ENCODE peak calls at places on chromosomes 5 and 9, in ten cellular contexts. Y is activated B cell treated with CpG ODN at 0.5 μM for 24 hours; M is CD4-positive, CD25-positive, alpha-beta regulatory T cell; U is endothelial cell of umbilical vein; C is NCI-H2081; S is adrenal gland; V is SHP77; E is uterus; I is AML-193; K is cardiac muscle cell. D is an unnamed sample.

GRCh38 chr9:127871531-127871930 is 5.9 kb downstream of the AK1 start:
- DNase-seq in U (no peak), V (no peak), C (no peak), M (no peak), Y (no peak), I (no peak), S (no peak), K (no peak), E (no peak), D (no peak)

GRCh38 chr5:64680289-64680688 is 10.0 kb upstream of the SHISAL2B start:
- DNase-seq in V (peak), I (no peak), U (no peak), Y (no peak), C (no peak), M (no peak), K (no peak), E (no peak), S (no peak), D (peak)

GRCh38 chr9:19271081-19271480 is 40.6 kb downstream of the DENND4C start:
- DNase-seq in C (no peak), U (no peak), K (no peak), E (no peak), V (no peak), S (no peak), Y (no peak), I (no peak), M (no peak), D (no peak)

GRCh38 chr5:89929173-89929572 is 480.4 kb downstream of the CETN3 start:
- DNase-seq in M (no peak), K (peak), Y (no peak), S (no peak), E (no peak), I (no peak), U (no peak), V (no peak), C (no peak), D (peak)

GRCh38 chr5:103902893-103903292 is 340.3 kb upstream of the NUDT12 start:
- DNase-seq in I (no peak), M (no peak), V (no peak), E (no peak), S (no peak), Y (no peak), U (no peak), K (no peak), C (no peak), D (no peak)

GRCh38 chr9:96599298-96599697 is 20.3 kb downstream of the CDC14B start:
- DNase-seq in S (no peak), I (no peak), C (no peak), U (no peak), V (no peak), E (no peak), K (no peak), Y (no peak), M (no peak), D (no peak)

GRCh38 chr9:83355729-83356128 is 182.5 kb downstream of the FRMD3 start:
- DNase-seq in M (no peak), V (no peak), Y (no peak), I (no peak), K (no peak), E (peak), U (no peak), S (no peak), C (no peak), D (no peak)

GRCh38 chr5:79831381-79831780 is 141.7 kb downstream of the CMYA5 start:
- DNase-seq in I (no peak), C (no peak), Y (no peak), E (no peak), V (no peak), M (no peak), K (no peak), S (no peak), U (no peak), D (no peak)